ENCODE peak calls at places on chromosomes 4 and X, in seven cellular contexts. F is AG10803, I is suprapubic skin, O is endodermal cell, M is epithelial cell of esophagus, W is prostate gland, R is HFF-Myc. P is an unnamed sample.

GRCh38 chrX:39073131-39073530 is 271.9 kb downstream of the MID1IP1 start:
- DNase-seq in F (no peak), I (no peak), O (no peak), M (peak; percentile 68), W (no peak), R (no peak), P (no peak)

GRCh38 chrX:52574416-52575275 is 57.8 kb upstream of the XAGE1B start:
- DNase-seq in F (peak; percentile 67), I (no peak), O (peak; percentile 61), M (peak; percentile 53), W (peak; percentile 8), R (peak; percentile 4), P (peak; percentile 22)

GRCh38 chr4:138003248-138003647 is 238.9 kb downstream of the SLC7A11 start:
- DNase-seq in F (peak; percentile 51), I (no peak), O (no peak), M (no peak), W (no peak), R (no peak), P (no peak)

GRCh38 chr4:147828361-147828760 is 96.5 kb downstream of the ARHGAP10 start:
- DNase-seq in F (peak; percentile 68), I (no peak), O (no peak), M (peak; percentile 78), W (no peak), R (no peak), P (no peak)

GRCh38 chrX:1576201-1577101 is 15.0 kb upstream of the AKAP17A start:
- DNase-seq in F (no peak), I (no peak), O (no peak), M (no peak), W (no peak), R (no peak), P (no peak)

GRCh38 chrX:154321624-154322023 is 26.0 kb downstream of the TKTL1 start:
- DNase-seq in F (no peak), I (no peak), O (no peak), M (no peak), W (no peak), R (no peak), P (peak; percentile 17)

GRCh38 chr4:138162259-138162658 is 79.9 kb downstream of the SLC7A11 start:
- DNase-seq in F (no peak), I (no peak), O (no peak), M (peak; percentile 82), W (no peak), R (no peak), P (no peak)

GRCh38 chrX:72273718-72274117 is 3.3 kb downstream of the RPS4X start:
- DNase-seq in F (no peak), I (no peak), O (no peak), M (no peak), W (no peak), R (no peak), P (no peak)

GRCh38 chr4:164212134-164212533 is 541.8 kb upstream of the SMIM31 start:
- DNase-seq in F (no peak), I (no peak), O (no peak), M (peak; percentile 83), W (no peak), R (no peak), P (no peak)

GRCh38 chrX:115013705-115014104 is 3.7 kb downstream of the IL13RA2 start:
- DNase-seq in F (peak; percentile 38), I (no peak), O (no peak), M (peak; percentile 74), W (no peak), R (no peak), P (no peak)

GRCh38 chr4:86592553-86593249 is 1.4 kb upstream of the PTPN13 start:
- DNase-seq in F (no peak), I (no peak), O (no peak), M (peak; percentile 58), W (no peak), R (no peak), P (no peak)

GRCh38 chr4:7842384-7843279 is 97.0 kb downstream of the AFAP1 start:
- DNase-seq in F (peak; percentile 100), I (no peak), O (no peak), M (peak; percentile 96), W (no peak), R (peak; percentile 95), P (no peak)

GRCh38 chr4:78059524-78059889 is 2.4 kb downstream of the FRAS1 start:
- DNase-seq in F (peak; percentile 85), I (no peak), O (peak; percentile 88), M (peak; percentile 88), W (peak; percentile 85), R (peak; percentile 90), P (peak; percentile 78)

GRCh38 chrX:101262590-101262989 is 28.5 kb downstream of the TAF7L start:
- DNase-seq in F (no peak), I (no peak), O (no peak), M (no peak), W (no peak), R (no peak), P (no peak)

GRCh38 chr4:185357220-185357619 is 38.5 kb downstream of the LRP2BP start:
- DNase-seq in F (peak; percentile 9), I (no peak), O (no peak), M (no peak), W (no peak), R (no peak), P (no peak)

GRCh38 chr4:120918788-120919187 is 3.7 kb downstream of the PRDM5 start:
- DNase-seq in F (peak; percentile 66), I (no peak), O (no peak), M (no peak), W (peak; percentile 14), R (no peak), P (no peak)

GRCh38 chr4:10666616-10667015 is 18.0 kb downstream of the CLNK start:
- DNase-seq in F (no peak), I (no peak), O (no peak), M (no peak), W (no peak), R (no peak), P (no peak)

DNA sequence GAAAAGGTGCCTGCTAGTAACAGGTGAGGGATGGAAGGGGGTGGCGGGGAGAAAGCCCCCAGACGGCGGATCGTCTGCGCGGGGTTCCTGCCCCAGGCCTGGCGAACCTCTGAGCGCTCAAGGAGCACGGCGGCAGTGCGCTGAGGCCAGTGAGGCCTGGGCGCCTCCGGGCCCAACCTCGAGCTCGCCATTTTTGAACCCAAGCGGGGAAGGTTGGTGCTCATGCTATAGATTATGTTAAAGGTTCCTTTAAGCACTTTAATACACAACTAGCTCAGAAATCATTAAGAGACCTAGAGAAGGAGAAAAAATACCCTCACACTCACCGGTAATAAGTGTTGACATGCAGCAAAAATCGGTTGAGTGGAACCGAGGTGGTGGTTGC is 7.9 kb downstream of the PITX2 start:
- DNase-seq in F (no peak), I (no peak), O (peak; percentile 75), M (no peak), W (no peak), R (no peak), P (no peak)
- H3K4me3 ChIP-seq in F (no peak overlapping the region), I (no peak overlapping the region), O (peak overlapping the region; percentile 90), M (no peak overlapping the region), W (no peak overlapping the region), R (no peak overlapping the region), P (no peak overlapping the region)

GRCh38 chr4:4594531-4594930 is 52.7 kb upstream of the STX18 start:
- DNase-seq in F (peak; percentile 34), I (no peak), O (no peak), M (no peak), W (no peak), R (no peak), P (no peak)
- TF ChIP-seq CTCF in F (no peak), I (no peak), O (no peak), M (no peak), W (no peak), R (no peak), P (no peak)

DNA sequence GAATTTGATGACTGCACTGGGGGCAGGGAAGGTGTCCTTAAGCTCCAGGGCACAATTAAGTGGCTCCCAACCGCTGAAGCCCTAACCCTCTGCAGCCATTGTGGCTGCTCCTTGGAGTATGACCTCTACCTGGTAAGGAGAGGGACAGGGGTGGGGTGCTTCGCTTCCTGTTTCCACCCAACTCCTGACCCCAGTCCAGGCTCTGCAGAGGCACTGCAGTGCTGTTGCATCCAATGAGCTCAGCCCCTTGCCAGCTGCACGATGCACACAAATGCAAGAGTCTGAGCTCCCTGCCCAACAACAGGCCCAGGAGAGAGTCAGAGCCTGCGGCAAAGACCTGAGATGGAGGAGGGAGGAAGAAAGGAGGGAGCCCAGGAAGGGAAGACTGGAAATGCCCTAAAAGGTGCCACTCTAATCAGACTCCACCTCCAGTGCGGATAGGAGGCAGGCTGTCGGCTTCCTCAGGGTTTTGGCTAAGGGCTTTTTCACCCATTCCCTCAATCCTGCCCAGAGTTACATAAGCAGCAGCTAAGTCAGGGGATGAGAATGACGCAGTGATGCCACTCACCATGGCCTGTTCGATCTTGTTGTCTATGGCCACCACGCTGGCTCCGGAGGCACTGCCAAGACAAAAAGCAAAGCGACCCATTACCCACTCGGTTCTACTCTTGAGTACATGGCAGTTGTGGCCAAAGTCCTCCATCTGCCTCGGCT is 60.1 kb downstream of the TSC22D3 start:
- DNase-seq in F (peak; percentile 50), I (no peak), O (peak; percentile 60), M (peak; percentile 76), W (no peak), R (no peak), P (no peak)
- H3K4me3 ChIP-seq in F (peak overlapping the region; percentile 73), I (peak overlapping the region; percentile 74), O (peak overlapping the region; percentile 75), M (peak overlapping the region; percentile 73), W (peak overlapping the region; percentile 64), R (peak overlapping the region; percentile 48), P (peak overlapping the region; percentile 71)

DNA sequence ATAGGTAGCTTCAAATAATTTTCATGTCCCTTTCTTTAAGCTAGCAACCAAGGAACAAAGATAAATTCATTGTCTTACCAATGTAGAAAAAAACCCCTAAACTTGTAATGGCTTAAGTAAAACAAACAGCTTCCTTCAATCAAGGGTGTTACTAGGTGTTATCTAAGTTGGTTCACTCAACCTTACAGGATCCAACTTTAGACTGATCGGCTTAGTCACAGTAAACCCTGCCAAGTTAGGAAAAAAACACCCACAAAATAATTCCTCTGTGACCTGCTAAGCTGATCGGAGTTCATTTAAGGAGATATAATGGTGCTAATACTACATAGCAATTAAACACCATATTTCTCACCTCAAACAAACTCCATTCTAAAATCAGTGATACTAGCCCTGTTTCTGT is 10.1 kb downstream of the AIFM1 start:
- DNase-seq in F (no peak), I (no peak), O (no peak), M (no peak), W (no peak), R (no peak), P (no peak)
- TF ChIP-seq CTCF in F (no peak), I (no peak), O (no peak), M (no peak), W (no peak), R (no peak), P (no peak)

GRCh38 chrX:33741807-33742206 is 390.3 kb downstream of the FAM47A start:
- DNase-seq in F (no peak), I (no peak), O (peak; percentile 77), M (no peak), W (no peak), R (no peak), P (no peak)
- H3K4me3 ChIP-seq in F (no peak overlapping the region), I (no peak overlapping the region), O (peak overlapping the region; percentile 23), M (no peak overlapping the region), W (no peak overlapping the region), R (no peak overlapping the region), P (no peak overlapping the region)

GRCh38 chr4:6263541-6264540 is 5.8 kb upstream of the WFS1 start:
- DNase-seq in F (peak; percentile 34), I (no peak), O (peak; percentile 80), M (peak; percentile 53), W (no peak), R (no peak), P (peak; percentile 72)
- TF ChIP-seq CTCF in F (peak; percentile 58), I (peak; percentile 33), O (peak; percentile 74), M (peak; percentile 64), W (peak; percentile 13), R (peak; percentile 64), P (peak; percentile 77)